ENCODE peak calls at places on chromosomes 6 and 20, in six cellular contexts. U is H1, I is HepG2, Y is GM12878, L is SK-N-SH, E is K562. G is an unnamed sample.

GRCh38 chr6:7146079-7146828 is 38.5 kb downstream of the RREB1 start:
- DNase-seq in L (no peak), U (no peak), Y (no peak), E (no peak), I (peak), G (peak)

GRCh38 chr6:77638129-77638830 is 14.6 kb upstream of the MEI4 start:
- DNase-seq in Y (no peak), I (no peak), U (no peak), E (no peak), L (no peak), G (no peak)

GRCh38 chr20:55456316-55456940 is 548.9 kb downstream of the CBLN4 start:
- DNase-seq in Y (no peak), E (no peak), I (no peak), U (no peak), L (no peak), G (no peak)

GRCh38 chr6:109406196-109406595 is 23.9 kb upstream of the CD164 start:
- DNase-seq in U (no peak), I (no peak), E (no peak), Y (no peak), L (no peak), G (no peak)

GRCh38 chr20:61210862-61211261 is 41.2 kb upstream of the CDH4 start:
- DNase-seq in Y (no peak), U (no peak), L (no peak), E (no peak), I (no peak), G (no peak)

GRCh38 chr6:84739866-84740208 is 24.6 kb downstream of the TBX18 start:
- DNase-seq in E (no peak), L (no peak), Y (no peak), I (no peak), U (no peak), G (no peak)

GRCh38 chr6:25042599-25042936 is 106.8 kb upstream of the RIPOR2 start:
- DNase-seq in L (no peak), E (no peak), U (no peak), I (no peak), Y (no peak), G (no peak)

GRCh38 chr6:10558575-10558974 is 37.4 kb downstream of the GCNT2 start:
- DNase-seq in U (no peak), E (no peak), L (peak), I (no peak), Y (no peak), G (no peak)

GRCh38 chr6:101607286-101607685 is 213.8 kb downstream of the GRIK2 start:
- DNase-seq in Y (no peak), I (no peak), E (no peak), L (no peak), U (no peak), G (no peak)

GRCh38 chr20:61730631-61731362 is 334.9 kb downstream of the TAF4 start:
- DNase-seq in Y (no peak), U (no peak), I (no peak), L (no peak), E (no peak), G (no peak)

GRCh38 chr6:1622220-1622841 is 12.6 kb downstream of the FOXC1 start:
- DNase-seq in U (no peak), E (no peak), Y (no peak), I (no peak), L (peak), G (no peak)

GRCh38 chr6:133741375-133741861 is 147.5 kb upstream of the TCF21 start:
- DNase-seq in Y (no peak), I (no peak), E (no peak), L (no peak), U (no peak), G (no peak)

GRCh38 chr6:149888113-149888512 is 9.8 kb downstream of the RAET1E start:
- DNase-seq in I (no peak), L (no peak), Y (no peak), E (no peak), U (no peak), G (no peak)

GRCh38 chr6:498795-499231 is 107.3 kb downstream of the IRF4 start:
- DNase-seq in I (no peak), Y (peak), E (no peak), L (no peak), U (no peak), G (no peak)

GRCh38 chr6:33909737-33910136 is 105.9 kb upstream of the MLN start:
- DNase-seq in E (peak), U (no peak), Y (no peak), L (no peak), I (no peak), G (no peak)

GRCh38 chr6:157952751-157953479 is 28.7 kb upstream of the SYNJ2 start:
- DNase-seq in U (no peak), E (no peak), L (no peak), Y (no peak), I (peak), G (no peak)

GRCh38 chr20:63134201-63134612 is 81.7 kb downstream of the YTHDF1 start:
- DNase-seq in I (no peak), Y (no peak), U (no peak), E (peak), L (no peak), G (no peak)

GRCh38 chr6:155493694-155494143 is 38.1 kb upstream of the NOX3 start:
- DNase-seq in I (peak), E (no peak), U (no peak), L (no peak), Y (peak), G (no peak)

GRCh38 chr20:53768329-53768728 is 174.7 kb upstream of the ZNF217 start:
- DNase-seq in U (peak), E (no peak), Y (no peak), I (no peak), L (no peak), G (no peak)

GRCh38 chr20:1628621-1629020 is 8.8 kb upstream of the SIRPB1 start:
- DNase-seq in U (no peak), Y (no peak), E (no peak), I (no peak), L (no peak), G (no peak)

GRCh38 chr6:26205161-26205624 is 118.0 kb downstream of the HFE start:
- DNase-seq in I (peak), E (peak), Y (no peak), U (no peak), L (peak), G (peak)

GRCh38 chr20:63417213-63418120 is 55.0 kb downstream of the KCNQ2 start:
- DNase-seq in L (no peak), I (no peak), U (no peak), Y (no peak), E (no peak), G (no peak)

GRCh38 chr6:11701568-11701967 is 77.0 kb downstream of the ADTRP start:
- DNase-seq in E (no peak), L (no peak), Y (no peak), I (no peak), U (no peak), G (no peak)

GRCh38 chr6:123393333-123393732 is 243.4 kb downstream of the TRDN start:
- DNase-seq in I (peak), L (no peak), U (no peak), Y (no peak), E (no peak), G (no peak)

GRCh38 chr20:11582073-11582472 is 335.6 kb upstream of the BTBD3 start:
- DNase-seq in L (no peak), I (no peak), Y (no peak), E (no peak), U (no peak), G (no peak)

GRCh38 chr6:151592449-151593169 is 98.8 kb downstream of the CCDC170 start:
- DNase-seq in I (peak), E (no peak), U (no peak), L (no peak), Y (no peak), G (no peak)

GRCh38 chr20:25487306-25487705 is 79.8 kb downstream of the GINS1 start:
- DNase-seq in Y (no peak), L (no peak), I (no peak), E (no peak), U (no peak), G (no peak)

GRCh38 chr20:45968801-45969711 is 2.9 kb downstream of the ZNF335 start:
- DNase-seq in I (no peak), E (no peak), U (no peak), Y (no peak), L (no peak), G (no peak)

GRCh38 chr20:45969712-45970634 is 2.0 kb downstream of the ZNF335 start:
- DNase-seq in Y (no peak), E (no peak), I (peak), L (peak), U (no peak), G (no peak)

GRCh38 chr20:45971425-45971674 is 653 bp downstream of the ZNF335 start:
- DNase-seq in I (no peak), E (no peak), Y (no peak), U (no peak), L (no peak), G (no peak)

GRCh38 chr20:45971675-45972499 is at the start of gene ZNF335:
- DNase-seq in E (peak), I (peak), U (peak), L (peak), Y (peak), G (peak)

GRCh38 chr20:45970646-45971424 is 1.2 kb downstream of the ZNF335 start:
- DNase-seq in U (no peak), Y (no peak), I (no peak), L (peak), E (no peak), G (no peak)
- TF ChIP-seq GABPA in U (no peak), Y (no peak), I (no peak), L (no peak), E (no peak), G (no peak)

GRCh38 chr6:142846883-142847287 is 98.1 kb downstream of the HIVEP2 start:
- DNase-seq in L (no peak), U (no peak), Y (no peak), I (peak), E (no peak), G (no peak)

GRCh38 chr6:142846459-142846831 is 98.5 kb downstream of the HIVEP2 start:
- DNase-seq in Y (no peak), E (no peak), U (no peak), I (no peak), L (no peak), G (no peak)

GRCh38 chr6:142844065-142844755 is 100.8 kb downstream of the HIVEP2 start:
- DNase-seq in Y (no peak), E (no peak), I (no peak), L (no peak), U (no peak), G (no peak)

GRCh38 chr6:142845143-142845571 is 99.8 kb downstream of the HIVEP2 start:
- DNase-seq in E (no peak), U (no peak), I (no peak), Y (no peak), L (no peak), G (no peak)

DNA sequence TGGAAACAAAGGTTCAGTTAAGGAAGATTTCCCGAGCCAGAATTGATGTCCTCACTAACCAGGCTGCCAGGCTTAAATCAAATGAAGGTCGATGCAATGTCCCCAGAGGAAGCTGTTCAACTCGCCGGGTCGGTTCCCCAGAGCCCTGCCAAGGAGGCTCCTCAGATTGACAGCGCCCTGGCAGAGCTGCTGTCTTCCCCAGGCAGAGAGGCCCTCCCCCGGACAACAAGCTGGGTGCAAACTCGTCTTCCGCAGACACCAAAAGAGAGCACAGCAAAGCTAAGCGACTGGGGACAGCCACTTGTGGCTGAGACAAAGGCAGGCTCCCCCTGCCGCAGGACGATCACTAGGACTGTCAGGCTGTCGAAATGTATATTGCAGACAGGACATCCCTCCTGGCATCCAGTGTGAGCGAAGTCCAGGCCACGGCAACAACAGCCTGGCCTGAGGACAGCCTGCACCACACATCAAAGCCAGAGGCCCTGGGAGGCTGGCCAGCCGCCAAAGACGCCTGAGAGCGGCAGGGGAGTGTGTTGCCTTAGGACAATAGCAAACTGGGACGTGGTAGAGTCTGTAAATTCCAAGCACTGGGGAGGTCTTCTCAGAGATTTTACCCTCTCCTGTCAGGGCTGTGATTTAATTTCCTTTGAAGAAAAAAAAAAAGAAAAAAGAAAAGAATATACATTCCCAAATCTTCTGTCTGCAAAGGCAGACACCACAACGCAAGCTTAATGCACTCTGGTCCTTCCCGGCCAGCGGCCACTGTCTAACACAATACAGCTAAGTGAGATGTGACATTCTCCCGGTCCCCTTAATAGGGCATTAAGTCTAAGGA is 99.1 kb downstream of the HIVEP2 start:
- DNase-seq in E (no peak), I (peak), Y (no peak), L (peak), U (peak), G (no peak)
- TF ChIP-seq POLR2AphosphoS5 in E (no peak), I (peak), Y (peak), L (no peak), U (no peak), G (no peak)

GRCh38 chr6:124879110-124879991 is 82.9 kb upstream of the RNF217 start:
- DNase-seq in Y (no peak), I (no peak), E (no peak), L (no peak), U (no peak), G (no peak)

GRCh38 chr6:124873066-124873410 is 89.2 kb upstream of the RNF217 start:
- DNase-seq in E (no peak), L (no peak), I (no peak), U (no peak), Y (no peak), G (no peak)

GRCh38 chr6:124879992-124880355 is 82.3 kb upstream of the RNF217 start:
- DNase-seq in U (no peak), I (no peak), L (no peak), E (no peak), Y (no peak), G (no peak)

GRCh38 chr6:124881898-124882579 is 80.2 kb upstream of the RNF217 start:
- DNase-seq in I (no peak), Y (no peak), L (no peak), U (no peak), E (no peak), G (no peak)

DNA sequence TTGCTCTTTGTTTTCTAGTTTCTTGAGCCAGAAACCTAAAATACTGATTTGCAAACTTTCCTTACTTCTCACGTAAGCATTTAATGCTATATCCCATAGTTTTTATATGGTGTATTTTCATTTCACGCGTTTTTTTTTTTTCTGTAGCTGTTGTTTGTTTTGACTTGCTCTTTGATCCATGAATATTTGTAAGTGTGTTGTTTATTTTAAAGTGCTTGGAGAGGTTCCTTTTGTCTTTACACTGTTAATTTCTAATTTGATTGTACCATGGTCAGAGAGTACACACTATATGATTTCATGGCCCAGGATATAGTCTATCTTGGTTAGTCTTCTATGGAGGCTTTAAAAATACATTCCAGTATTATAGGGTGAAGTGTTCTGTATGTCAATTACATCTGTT is 84.8 kb upstream of the RNF217 start:
- DNase-seq in I (no peak), L (no peak), U (no peak), Y (no peak), E (no peak), G (no peak)
- TF ChIP-seq GABPA in I (no peak), L (no peak), U (no peak), Y (no peak), E (no peak), G (no peak)

DNA sequence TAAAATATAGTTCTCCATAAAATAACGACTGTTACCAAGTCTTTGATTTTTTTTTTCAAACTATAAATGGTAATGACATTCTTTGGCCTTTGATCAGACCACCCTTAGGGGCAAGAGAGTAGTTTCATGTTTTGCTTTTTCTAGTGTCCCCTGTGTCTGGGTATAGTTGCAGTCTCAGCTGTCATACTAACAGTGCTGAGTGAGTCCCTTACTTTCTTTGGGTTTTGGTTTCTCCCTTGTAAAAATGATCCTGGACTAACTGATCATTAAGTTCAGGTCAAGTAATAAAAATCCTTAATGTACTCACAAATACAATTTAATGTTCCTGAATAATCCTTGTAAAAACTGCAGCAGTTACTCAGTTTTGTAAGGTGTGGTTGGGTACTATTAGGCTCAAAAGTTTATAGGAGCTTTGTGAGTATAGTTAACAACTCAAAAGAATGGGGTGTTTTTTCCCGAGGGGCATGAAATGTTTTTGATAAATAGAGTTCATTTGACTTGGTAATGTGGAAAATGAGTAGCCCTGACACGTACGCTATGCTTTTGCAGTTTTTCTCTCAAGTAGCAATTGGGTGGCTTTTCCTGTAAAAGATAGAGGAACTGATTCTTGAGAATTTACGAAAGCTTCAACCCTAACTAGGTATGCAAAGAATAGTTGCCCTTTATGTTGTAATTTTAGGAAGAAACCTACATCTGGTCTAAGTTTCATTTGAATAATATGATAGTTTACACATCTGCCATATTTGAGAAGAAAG is 6.2 kb downstream of the PTPN1 start:
- DNase-seq in Y (peak), U (no peak), E (no peak), I (no peak), L (no peak), G (no peak)
- TF ChIP-seq POLR2AphosphoS5 in Y (no peak), U (no peak), E (no peak), I (no peak), L (no peak), G (no peak)

DNA sequence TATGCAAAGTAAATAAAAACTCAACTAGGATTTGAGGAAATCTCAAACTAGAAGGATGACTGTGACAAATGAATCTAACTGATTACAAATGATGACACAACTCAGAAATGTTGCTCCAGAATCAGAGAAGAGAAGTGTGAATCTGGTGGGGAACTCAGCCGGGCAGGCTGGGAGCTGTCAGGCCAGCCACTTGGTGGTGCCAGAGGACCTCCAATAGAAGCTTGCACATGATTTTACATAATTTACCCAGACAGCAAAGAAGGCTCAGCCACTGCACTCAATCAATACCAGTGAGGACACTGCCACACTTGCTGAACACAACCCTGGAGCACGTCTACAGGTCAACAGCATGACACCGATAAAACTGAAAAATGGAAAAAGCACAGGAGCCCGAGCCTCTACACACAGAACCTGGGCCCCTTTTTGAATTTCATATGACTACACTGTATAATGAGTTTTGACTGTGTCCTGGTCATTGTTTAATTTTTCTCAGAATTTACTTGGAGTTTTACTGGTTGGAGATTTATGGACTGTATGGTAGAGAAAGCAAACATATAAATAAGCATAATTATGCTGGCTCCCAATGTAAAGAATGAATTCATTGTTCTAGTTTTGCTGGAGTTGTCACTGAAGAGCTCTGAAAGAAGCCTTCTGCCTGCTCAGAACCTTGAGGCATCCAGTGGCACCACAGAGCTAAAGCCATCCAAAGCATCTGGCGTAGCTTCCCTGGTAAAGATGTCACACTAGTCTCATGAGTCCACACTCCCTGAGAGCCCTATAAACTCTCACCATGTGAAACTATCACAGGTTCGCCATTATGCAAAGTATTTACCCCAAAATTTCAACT is 296.5 kb downstream of the THBS2 start:
- DNase-seq in Y (no peak), E (peak), I (peak), U (peak), L (peak), G (peak)
- TF ChIP-seq GABPA in Y (no peak), E (no peak), I (no peak), U (no peak), L (no peak), G (no peak)

DNA sequence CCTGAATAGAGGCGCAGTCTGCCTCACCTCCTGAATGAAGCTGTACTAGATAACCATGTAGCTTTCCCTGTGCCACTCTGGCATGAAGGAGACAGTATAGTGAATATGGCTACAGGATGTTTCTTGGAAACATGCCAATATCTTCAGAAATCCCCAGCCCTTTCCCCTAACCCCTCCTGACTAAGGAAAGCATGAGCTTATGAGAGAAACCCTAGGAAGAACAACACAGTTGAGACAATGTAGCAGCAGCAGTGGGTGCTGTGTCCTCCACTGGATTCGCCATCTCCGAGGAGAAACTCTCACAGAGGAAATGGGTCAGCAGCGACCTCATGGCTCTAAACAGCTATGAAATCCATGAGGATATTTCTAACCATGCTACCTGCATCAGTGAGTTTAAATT is 6.7 kb downstream of the HLA-DQA1 start:
- DNase-seq in I (no peak), E (no peak), Y (no peak), U (no peak), L (no peak), G (no peak)
- TF ChIP-seq POLR2AphosphoS5 in I (no peak), E (no peak), Y (peak), U (no peak), L (no peak), G (no peak)

GRCh38 chr6:53910834-53911233 is 116.0 kb downstream of the LRRC1 start:
- DNase-seq in U (no peak), E (no peak), Y (no peak), I (no peak), L (no peak), G (no peak)
- TF ChIP-seq GABPA in U (no peak), E (no peak), Y (no peak), I (no peak), L (no peak), G (no peak)